ENCODE peak calls at places on chromosomes 3 and 15, in seven cellular contexts. One of them, this sample, is unnamed.

GRCh38 chr3:192515661-192516040 is 211.7 kb downstream of the FGF12 start:
- DNase-seq in Peyer's patch: no peak
- DNase-seq in MM.1S: no peak
- DNase-seq in HCT116: no peak
- DNase-seq in psoas muscle: no peak
- DNase-seq in mesendoderm: peak; percentile 75
- DNase-seq in astrocyte: no peak
- DNase-seq in this sample: no peak

GRCh38 chr15:32987067-32987466 is 207.4 kb downstream of the FMN1 start:
- DNase-seq in Peyer's patch: no peak
- DNase-seq in MM.1S: no peak
- DNase-seq in HCT116: no peak
- DNase-seq in psoas muscle: no peak
- DNase-seq in mesendoderm: no peak
- DNase-seq in astrocyte: no peak
- DNase-seq in this sample: no peak

GRCh38 chr3:65627102-65627501 is 411.6 kb downstream of the MAGI1 start:
- DNase-seq in Peyer's patch: no peak
- DNase-seq in MM.1S: no peak
- DNase-seq in HCT116: no peak
- DNase-seq in psoas muscle: no peak
- DNase-seq in mesendoderm: no peak
- DNase-seq in astrocyte: no peak
- DNase-seq in this sample: no peak

GRCh38 chr3:178112134-178112533 is 424.1 kb upstream of the KCNMB2 start:
- DNase-seq in Peyer's patch: no peak
- DNase-seq in MM.1S: no peak
- DNase-seq in HCT116: no peak
- DNase-seq in psoas muscle: no peak
- DNase-seq in mesendoderm: peak; percentile 36
- DNase-seq in astrocyte: no peak
- DNase-seq in this sample: no peak

GRCh38 chr3:150377601-150378466 is 30.3 kb upstream of the TSC22D2 start:
- DNase-seq in Peyer's patch: no peak
- DNase-seq in MM.1S: no peak
- DNase-seq in HCT116: no peak
- DNase-seq in psoas muscle: no peak
- DNase-seq in mesendoderm: no peak
- DNase-seq in astrocyte: no peak
- DNase-seq in this sample: no peak

GRCh38 chr3:185406127-185406620 is 43.2 kb downstream of the MAP3K13 start:
- DNase-seq in Peyer's patch: no peak
- DNase-seq in MM.1S: no peak
- DNase-seq in HCT116: no peak
- DNase-seq in psoas muscle: no peak
- DNase-seq in mesendoderm: no peak
- DNase-seq in astrocyte: no peak
- DNase-seq in this sample: no peak

GRCh38 chr3:140436421-140436820 is 241.4 kb upstream of the TRIM42 start:
- DNase-seq in Peyer's patch: no peak
- DNase-seq in MM.1S: no peak
- DNase-seq in HCT116: no peak
- DNase-seq in psoas muscle: no peak
- DNase-seq in mesendoderm: no peak
- DNase-seq in astrocyte: no peak
- DNase-seq in this sample: no peak

GRCh38 chr15:73555080-73555479 is 78.1 kb downstream of the NPTN start:
- DNase-seq in Peyer's patch: no peak
- DNase-seq in MM.1S: no peak
- DNase-seq in HCT116: no peak
- DNase-seq in psoas muscle: no peak
- DNase-seq in mesendoderm: peak; percentile 25
- DNase-seq in astrocyte: no peak
- DNase-seq in this sample: no peak

GRCh38 chr3:139491027-139491700 is 14.8 kb upstream of the RBP2 start:
- DNase-seq in Peyer's patch: no peak
- DNase-seq in MM.1S: no peak
- DNase-seq in HCT116: no peak
- DNase-seq in psoas muscle: no peak
- DNase-seq in mesendoderm: peak; percentile 81
- DNase-seq in astrocyte: no peak
- DNase-seq in this sample: no peak

GRCh38 chr15:78875107-78875914 is 2.6 kb downstream of the MORF4L1 start:
- DNase-seq in Peyer's patch: no peak
- DNase-seq in MM.1S: no peak
- DNase-seq in HCT116: no peak
- DNase-seq in psoas muscle: no peak
- DNase-seq in mesendoderm: peak; percentile 27
- DNase-seq in astrocyte: no peak
- DNase-seq in this sample: no peak

GRCh38 chr3:172199850-172200369 is 160.5 kb downstream of the FNDC3B start:
- DNase-seq in Peyer's patch: no peak
- DNase-seq in MM.1S: no peak
- DNase-seq in HCT116: no peak
- DNase-seq in psoas muscle: no peak
- DNase-seq in mesendoderm: no peak
- DNase-seq in astrocyte: no peak
- DNase-seq in this sample: no peak

GRCh38 chr15:92162657-92163056 is 231.0 kb upstream of the ST8SIA2 start:
- DNase-seq in Peyer's patch: no peak
- DNase-seq in MM.1S: no peak
- DNase-seq in HCT116: no peak
- DNase-seq in psoas muscle: no peak
- DNase-seq in mesendoderm: no peak
- DNase-seq in astrocyte: no peak
- DNase-seq in this sample: no peak

GRCh38 chr3:139204756-139205155 is 139.1 kb upstream of the MRPS22 start:
- DNase-seq in Peyer's patch: no peak
- DNase-seq in MM.1S: no peak
- DNase-seq in HCT116: no peak
- DNase-seq in psoas muscle: no peak
- DNase-seq in mesendoderm: no peak
- DNase-seq in astrocyte: no peak
- DNase-seq in this sample: no peak

GRCh38 chr3:169886671-169887070 is 16.9 kb upstream of the LRRC31 start:
- DNase-seq in Peyer's patch: no peak
- DNase-seq in MM.1S: no peak
- DNase-seq in HCT116: no peak
- DNase-seq in psoas muscle: peak; percentile 56
- DNase-seq in mesendoderm: no peak
- DNase-seq in astrocyte: peak; percentile 46
- DNase-seq in this sample: no peak

GRCh38 chr15:101466188-101466587 is 23.3 kb downstream of the PCSK6 start:
- DNase-seq in Peyer's patch: no peak
- DNase-seq in MM.1S: no peak
- DNase-seq in HCT116: no peak
- DNase-seq in psoas muscle: no peak
- DNase-seq in mesendoderm: no peak
- DNase-seq in astrocyte: no peak
- DNase-seq in this sample: no peak

GRCh38 chr15:101464246-101464998 is 25.1 kb downstream of the PCSK6 start:
- DNase-seq in Peyer's patch: no peak
- DNase-seq in MM.1S: no peak
- DNase-seq in HCT116: no peak
- DNase-seq in psoas muscle: no peak
- DNase-seq in mesendoderm: no peak
- DNase-seq in astrocyte: no peak
- DNase-seq in this sample: no peak

GRCh38 chr15:101461097-101461496 is 28.4 kb downstream of the PCSK6 start:
- DNase-seq in Peyer's patch: no peak
- DNase-seq in MM.1S: no peak
- DNase-seq in HCT116: no peak
- DNase-seq in psoas muscle: no peak
- DNase-seq in mesendoderm: no peak
- DNase-seq in astrocyte: no peak
- DNase-seq in this sample: no peak

GRCh38 chr15:101463265-101463664 is 26.2 kb downstream of the PCSK6 start:
- DNase-seq in Peyer's patch: peak; percentile 64
- DNase-seq in MM.1S: no peak
- DNase-seq in HCT116: no peak
- DNase-seq in psoas muscle: no peak
- DNase-seq in mesendoderm: no peak
- DNase-seq in astrocyte: no peak
- DNase-seq in this sample: no peak

GRCh38 chr15:101464999-101465669 is 24.4 kb downstream of the PCSK6 start:
- DNase-seq in Peyer's patch: no peak
- DNase-seq in MM.1S: no peak
- DNase-seq in HCT116: no peak
- DNase-seq in psoas muscle: no peak
- DNase-seq in mesendoderm: no peak
- DNase-seq in astrocyte: no peak
- DNase-seq in this sample: no peak
- H3K27ac ChIP-seq in Peyer's patch: no peak overlapping the region
- H3K27ac ChIP-seq in MM.1S: no peak overlapping the region
- H3K27ac ChIP-seq in HCT116: no peak overlapping the region
- H3K27ac ChIP-seq in psoas muscle: no peak overlapping the region
- H3K27ac ChIP-seq in mesendoderm: no peak overlapping the region
- H3K27ac ChIP-seq in astrocyte: no peak overlapping the region
- H3K27ac ChIP-seq in this sample: no peak overlapping the region

DNA sequence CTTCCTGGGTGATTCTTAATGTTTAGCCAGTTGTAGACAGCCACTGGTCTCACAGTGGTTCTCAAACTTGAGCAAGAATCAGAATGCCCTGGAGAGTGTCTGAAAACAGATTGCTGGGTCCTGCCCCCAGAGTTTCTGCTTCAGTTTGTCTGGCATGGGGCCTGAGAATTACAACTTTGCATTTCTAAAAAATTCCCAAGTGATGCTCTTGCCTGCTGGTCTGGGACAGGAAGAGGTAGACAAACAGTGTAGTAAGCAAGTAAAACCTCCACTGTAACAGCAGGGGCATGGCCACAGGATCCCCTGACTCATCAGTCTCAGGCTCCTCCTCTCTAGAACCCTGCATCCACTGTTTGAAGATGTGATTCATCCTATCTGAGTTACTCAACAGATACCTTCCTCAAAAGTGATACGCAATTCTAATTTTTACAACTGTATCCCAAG is 36.5 kb downstream of the DZIP1L start:
- DNase-seq in Peyer's patch: no peak
- DNase-seq in MM.1S: no peak
- DNase-seq in HCT116: peak; percentile 27
- DNase-seq in psoas muscle: no peak
- DNase-seq in mesendoderm: peak; percentile 60
- DNase-seq in astrocyte: peak; percentile 96
- DNase-seq in this sample: no peak
- H3K36me3 ChIP-seq in Peyer's patch: peaks cover 8% of the 10 kb centered on the region
- H3K36me3 ChIP-seq in MM.1S: no peaks in the 10 kb centered on the region
- H3K36me3 ChIP-seq in HCT116: peaks cover 3% of the 10 kb centered on the region
- H3K36me3 ChIP-seq in psoas muscle: no peaks in the 10 kb centered on the region
- H3K36me3 ChIP-seq in mesendoderm: peaks cover 1% of the 10 kb centered on the region
- H3K36me3 ChIP-seq in astrocyte: peaks cover 10% of the 10 kb centered on the region
- H3K36me3 ChIP-seq in this sample: no peaks in the 10 kb centered on the region

GRCh38 chr3:14474363-14475081 is 65.6 kb downstream of the GRIP2 start:
- DNase-seq in Peyer's patch: no peak
- DNase-seq in MM.1S: no peak
- DNase-seq in HCT116: no peak
- DNase-seq in psoas muscle: no peak
- DNase-seq in mesendoderm: no peak
- DNase-seq in astrocyte: no peak
- DNase-seq in this sample: no peak

GRCh38 chr3:14471690-14472089 is 68.5 kb downstream of the GRIP2 start:
- DNase-seq in Peyer's patch: no peak
- DNase-seq in MM.1S: no peak
- DNase-seq in HCT116: no peak
- DNase-seq in psoas muscle: no peak
- DNase-seq in mesendoderm: no peak
- DNase-seq in astrocyte: no peak
- DNase-seq in this sample: no peak

GRCh38 chr3:14472471-14473351 is 67.4 kb downstream of the GRIP2 start:
- DNase-seq in Peyer's patch: no peak
- DNase-seq in MM.1S: no peak
- DNase-seq in HCT116: peak; percentile 32
- DNase-seq in psoas muscle: no peak
- DNase-seq in mesendoderm: peak; percentile 88
- DNase-seq in astrocyte: peak; percentile 93
- DNase-seq in this sample: no peak

GRCh38 chr3:14475601-14476000 is 64.5 kb downstream of the GRIP2 start:
- DNase-seq in Peyer's patch: no peak
- DNase-seq in MM.1S: no peak
- DNase-seq in HCT116: no peak
- DNase-seq in psoas muscle: no peak
- DNase-seq in mesendoderm: no peak
- DNase-seq in astrocyte: no peak
- DNase-seq in this sample: no peak

GRCh38 chr3:14473411-14473891 is 66.7 kb downstream of the GRIP2 start:
- DNase-seq in Peyer's patch: no peak
- DNase-seq in MM.1S: no peak
- DNase-seq in HCT116: no peak
- DNase-seq in psoas muscle: no peak
- DNase-seq in mesendoderm: no peak
- DNase-seq in astrocyte: no peak
- DNase-seq in this sample: no peak
- H3K4me1 ChIP-seq in Peyer's patch: no peaks in the 10 kb centered on the region
- H3K4me1 ChIP-seq in MM.1S: no peaks in the 10 kb centered on the region
- H3K4me1 ChIP-seq in HCT116: peaks cover 24% of the 10 kb centered on the region
- H3K4me1 ChIP-seq in psoas muscle: peaks cover 24% of the 10 kb centered on the region
- H3K4me1 ChIP-seq in mesendoderm: no peaks in the 10 kb centered on the region
- H3K4me1 ChIP-seq in astrocyte: peaks cover 27% of the 10 kb centered on the region
- H3K4me1 ChIP-seq in this sample: no peaks in the 10 kb centered on the region

GRCh38 chr15:61660579-61660978 is 399.7 kb downstream of the VPS13C start:
- DNase-seq in Peyer's patch: no peak
- DNase-seq in MM.1S: no peak
- DNase-seq in HCT116: no peak
- DNase-seq in psoas muscle: no peak
- DNase-seq in mesendoderm: no peak
- DNase-seq in astrocyte: peak; percentile 2
- DNase-seq in this sample: no peak
- H3K27ac ChIP-seq in Peyer's patch: no peak overlapping the region
- H3K27ac ChIP-seq in MM.1S: no peak overlapping the region
- H3K27ac ChIP-seq in HCT116: no peak overlapping the region
- H3K27ac ChIP-seq in psoas muscle: no peak overlapping the region
- H3K27ac ChIP-seq in mesendoderm: no peak overlapping the region
- H3K27ac ChIP-seq in astrocyte: no peak overlapping the region
- H3K27ac ChIP-seq in this sample: no peak overlapping the region

GRCh38 chr15:75930866-75931265 is 27.2 kb downstream of the FBXO22 start:
- DNase-seq in Peyer's patch: no peak
- DNase-seq in MM.1S: no peak
- DNase-seq in HCT116: no peak
- DNase-seq in psoas muscle: no peak
- DNase-seq in mesendoderm: no peak
- DNase-seq in astrocyte: no peak
- DNase-seq in this sample: no peak
- H3K36me3 ChIP-seq in Peyer's patch: peaks cover 46% of the 10 kb centered on the region
- H3K36me3 ChIP-seq in MM.1S: peaks cover 3% of the 10 kb centered on the region
- H3K36me3 ChIP-seq in HCT116: peaks cover 20% of the 10 kb centered on the region
- H3K36me3 ChIP-seq in psoas muscle: no peaks in the 10 kb centered on the region
- H3K36me3 ChIP-seq in mesendoderm: peaks cover 2% of the 10 kb centered on the region
- H3K36me3 ChIP-seq in astrocyte: peaks cover 18% of the 10 kb centered on the region
- H3K36me3 ChIP-seq in this sample: peaks cover 6% of the 10 kb centered on the region

GRCh38 chr15:63981596-63982320 is 64.5 kb downstream of the DAPK2 start:
- DNase-seq in Peyer's patch: no peak
- DNase-seq in MM.1S: no peak
- DNase-seq in HCT116: no peak
- DNase-seq in psoas muscle: no peak
- DNase-seq in mesendoderm: no peak
- DNase-seq in astrocyte: no peak
- DNase-seq in this sample: no peak
- H3K4me1 ChIP-seq in Peyer's patch: peaks cover 5% of the 10 kb centered on the region
- H3K4me1 ChIP-seq in MM.1S: peaks cover 2% of the 10 kb centered on the region
- H3K4me1 ChIP-seq in HCT116: no peaks in the 10 kb centered on the region
- H3K4me1 ChIP-seq in psoas muscle: peaks cover 76% of the 10 kb centered on the region
- H3K4me1 ChIP-seq in mesendoderm: no peaks in the 10 kb centered on the region
- H3K4me1 ChIP-seq in astrocyte: no peaks in the 10 kb centered on the region
- H3K4me1 ChIP-seq in this sample: no peaks in the 10 kb centered on the region